ENCODE peak calls at places on chromosomes 11 and 22, in six cellular contexts. One of them, this sample, is unnamed.
A peak's percentile ranks its signal among the peaks of the same experiment; 100 is the strongest.

GRCh38 chr11:131685206-131685605 is 314.8 kb downstream of the NTM start:
- DNase-seq in HL-60: no peak
- DNase-seq in Calu3: no peak
- DNase-seq in IMR-90: no peak
- DNase-seq in mucosa of descending colon: no peak
- DNase-seq in OCI-M1: no peak
- DNase-seq in this sample: no peak

GRCh38 chr11:877565-877964 is 33.0 kb downstream of the CHID1 start:
- DNase-seq in HL-60: peak; percentile 16
- DNase-seq in Calu3: no peak
- DNase-seq in IMR-90: no peak
- DNase-seq in mucosa of descending colon: no peak
- DNase-seq in OCI-M1: no peak
- DNase-seq in this sample: no peak

GRCh38 chr11:106581399-106581798 is 436.9 kb downstream of the GUCY1A2 start:
- DNase-seq in HL-60: no peak
- DNase-seq in Calu3: no peak
- DNase-seq in IMR-90: no peak
- DNase-seq in mucosa of descending colon: no peak
- DNase-seq in OCI-M1: no peak
- DNase-seq in this sample: no peak

GRCh38 chr11:2750101-2750509 is 50.3 kb upstream of the KCNQ1OT1 start:
- DNase-seq in HL-60: no peak
- DNase-seq in Calu3: no peak
- DNase-seq in IMR-90: no peak
- DNase-seq in mucosa of descending colon: peak; percentile 33
- DNase-seq in OCI-M1: no peak
- DNase-seq in this sample: no peak

GRCh38 chr11:35605691-35606090 is 12.6 kb upstream of the FJX1 start:
- DNase-seq in HL-60: no peak
- DNase-seq in Calu3: no peak
- DNase-seq in IMR-90: peak; percentile 59
- DNase-seq in mucosa of descending colon: no peak
- DNase-seq in OCI-M1: no peak
- DNase-seq in this sample: no peak

GRCh38 chr11:1931326-1931725 is 11.8 kb downstream of the TNNT3 start:
- DNase-seq in HL-60: no peak
- DNase-seq in Calu3: no peak
- DNase-seq in IMR-90: peak; percentile 24
- DNase-seq in mucosa of descending colon: no peak
- DNase-seq in OCI-M1: no peak
- DNase-seq in this sample: no peak

GRCh38 chr11:36071917-36072500 is 128.1 kb downstream of the LDLRAD3 start:
- DNase-seq in HL-60: no peak
- DNase-seq in Calu3: no peak
- DNase-seq in IMR-90: no peak
- DNase-seq in mucosa of descending colon: no peak
- DNase-seq in OCI-M1: no peak
- DNase-seq in this sample: no peak

GRCh38 chr22:27918351-27919221 is 470 bp downstream of the PITPNB start:
- DNase-seq in HL-60: peak; percentile 16
- DNase-seq in Calu3: peak; percentile 67
- DNase-seq in IMR-90: peak; percentile 45
- DNase-seq in mucosa of descending colon: peak; percentile 68
- DNase-seq in OCI-M1: peak; percentile 53
- DNase-seq in this sample: peak; percentile 25

GRCh38 chr11:19345519-19345847 is 104.7 kb upstream of the E2F8 start:
- DNase-seq in HL-60: no peak
- DNase-seq in Calu3: no peak
- DNase-seq in IMR-90: no peak
- DNase-seq in mucosa of descending colon: no peak
- DNase-seq in OCI-M1: no peak
- DNase-seq in this sample: no peak

GRCh38 chr11:1812801-1813200 is 22.0 kb upstream of the SYT8 start:
- DNase-seq in HL-60: no peak
- DNase-seq in Calu3: no peak
- DNase-seq in IMR-90: no peak
- DNase-seq in mucosa of descending colon: no peak
- DNase-seq in OCI-M1: no peak
- DNase-seq in this sample: no peak

GRCh38 chr11:119422505-119423416 is at the start of gene THY1:
- DNase-seq in HL-60: no peak
- DNase-seq in Calu3: no peak
- DNase-seq in IMR-90: peak; percentile 64
- DNase-seq in mucosa of descending colon: no peak
- DNase-seq in OCI-M1: no peak
- DNase-seq in this sample: peak; percentile 7